ENCODE peak calls at places on chromosomes 2 and 18, in six cellular contexts. F is colonic mucosa, N is HAP-1, S is PC-9, K is body of pancreas, G is psoas muscle. L is an unnamed sample.

GRCh38 chr2:61287254-61287653 is 125.3 kb downstream of the C2orf74 start:
- DNase-seq in G (no peak), K (no peak), S (no peak), N (no peak), F (peak; percentile 58), L (no peak)

GRCh38 chr2:190126758-190127157 is 64.2 kb upstream of the MSTN start:
- DNase-seq in N (no peak), S (no peak), G (no peak), F (no peak), K (no peak), L (no peak)

GRCh38 chr2:150392614-150393013 is 94.9 kb downstream of the RND3 start:
- DNase-seq in G (no peak), N (no peak), S (no peak), K (no peak), F (no peak), L (no peak)

GRCh38 chr2:176725873-176726645 is 456.8 kb downstream of the MTX2 start:
- DNase-seq in K (no peak), F (no peak), N (no peak), S (no peak), G (no peak), L (no peak)

GRCh38 chr2:217622205-217622621 is 380.6 kb downstream of the TNS1 start:
- DNase-seq in S (no peak), G (no peak), F (no peak), K (no peak), N (peak; percentile 57), L (no peak)

GRCh38 chr2:47002480-47003381 is 87.1 kb upstream of the MCFD2 start:
- DNase-seq in G (peak; percentile 45), N (peak; percentile 72), F (no peak), S (no peak), K (no peak), L (no peak)

GRCh38 chr18:31687529-31687928 is 3.1 kb upstream of the B4GALT6 start:
- DNase-seq in N (no peak), K (no peak), F (no peak), G (no peak), S (no peak), L (no peak)

GRCh38 chr18:31064130-31064529 is 21.6 kb upstream of the DSC3 start:
- DNase-seq in K (no peak), N (no peak), F (no peak), G (no peak), S (no peak), L (no peak)

GRCh38 chr2:169452080-169452479 is 27.2 kb upstream of the BBS5 start:
- DNase-seq in S (no peak), N (peak; percentile 66), G (no peak), F (no peak), K (no peak), L (peak; percentile 10)

GRCh38 chr2:45068643-45069140 is 59.4 kb upstream of the SIX2 start:
- DNase-seq in F (no peak), K (no peak), S (no peak), G (no peak), N (no peak), L (no peak)

GRCh38 chr2:17620280-17620679 is 79.8 kb downstream of the VSNL1 start:
- DNase-seq in G (no peak), S (no peak), K (no peak), N (peak; percentile 48), F (peak; percentile 26), L (no peak)

GRCh38 chr2:88281302-88282217 is 111.4 kb downstream of the THNSL2 start:
- DNase-seq in G (no peak), F (no peak), S (no peak), K (no peak), N (peak; percentile 15), L (no peak)

GRCh38 chr2:54416166-54416798 is 39.8 kb upstream of the SPTBN1 start:
- DNase-seq in N (no peak), K (no peak), F (no peak), G (no peak), S (peak; percentile 58), L (no peak)

GRCh38 chr2:235511187-235511661 is 17.4 kb downstream of the AGAP1 start:
- DNase-seq in K (peak; percentile 76), N (no peak), S (peak; percentile 84), F (peak; percentile 78), G (no peak), L (no peak)

GRCh38 chr2:109612991-109613921 is 510 bp downstream of the SEPTIN10 start:
- DNase-seq in G (peak; percentile 77), F (peak; percentile 58), N (peak; percentile 54), S (peak; percentile 39), K (peak; percentile 48), L (no peak)

GRCh38 chr2:75458201-75458600 is 102.5 kb downstream of the EVA1A start:
- DNase-seq in G (no peak), S (peak; percentile 72), F (no peak), K (no peak), N (no peak), L (no peak)

DNA sequence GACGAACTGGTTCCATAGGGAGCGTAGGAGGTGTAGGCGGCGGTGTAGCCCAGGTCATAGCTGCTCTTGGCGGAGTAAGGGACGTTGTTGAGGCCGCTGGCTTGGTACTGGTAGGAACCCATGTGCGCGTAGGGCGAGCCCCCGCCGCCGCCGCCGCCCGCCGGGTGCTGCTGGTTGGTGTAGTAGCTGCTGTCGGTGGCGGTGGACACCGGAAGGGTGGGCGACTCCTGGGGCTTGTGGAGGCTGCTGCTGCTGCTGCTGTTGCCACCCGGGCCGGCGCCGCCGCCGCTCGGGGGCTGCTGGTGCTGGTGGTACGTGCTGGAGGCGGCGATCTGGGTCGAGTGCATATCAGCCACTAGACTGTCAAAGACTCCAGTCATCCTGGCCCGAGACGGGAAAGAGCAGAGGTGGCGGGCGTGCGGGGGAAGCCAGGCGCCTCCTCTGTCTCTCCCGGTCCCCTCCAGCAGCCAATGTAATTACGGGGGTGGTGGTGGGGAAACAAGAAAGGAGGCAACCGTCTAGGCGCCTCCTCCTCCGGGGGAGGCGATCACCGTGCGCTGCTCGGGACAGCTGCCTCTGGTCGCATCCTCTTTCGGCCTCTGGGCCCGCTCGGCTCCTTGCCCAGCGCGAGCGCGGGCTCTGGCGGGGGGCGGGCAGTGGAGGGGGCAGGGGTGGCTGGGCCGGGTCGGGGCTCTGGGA is 392 bp downstream of the DLX2 start:
- DNase-seq in G (no peak), K (no peak), N (no peak), F (no peak), S (no peak), L (no peak)
- H3K27me3 ChIP-seq in G (peaks cover 100% of the 10 kb centered on the region), K (peaks cover 13% of the 10 kb centered on the region), N (no peaks in the 10 kb centered on the region), F (peaks cover 96% of the 10 kb centered on the region), S (no peaks in the 10 kb centered on the region), L (no peaks in the 10 kb centered on the region)

DNA sequence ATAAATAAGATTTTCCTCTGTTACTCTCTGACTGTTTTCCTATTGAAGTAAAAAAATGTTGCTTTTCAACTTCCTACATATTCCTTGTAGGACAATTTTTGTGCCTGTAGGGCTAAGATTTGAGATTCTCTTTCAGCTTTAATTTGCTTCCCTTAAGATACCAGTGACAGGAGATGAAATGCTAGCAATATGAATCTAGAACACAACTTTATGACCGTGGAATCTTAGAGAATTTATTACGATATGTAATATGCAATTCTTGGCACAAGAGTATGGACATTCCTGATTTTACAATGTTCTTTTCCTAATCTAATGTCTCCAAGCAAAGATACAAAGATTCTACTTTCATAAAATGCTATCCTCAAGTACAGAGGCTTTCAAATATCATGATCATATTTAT is 180.9 kb downstream of the KCNE4 start:
- DNase-seq in F (no peak), S (no peak), G (no peak), K (no peak), N (no peak), L (no peak)
- H3K27me3 ChIP-seq in F (no peaks in the 10 kb centered on the region), S (no peaks in the 10 kb centered on the region), G (no peaks in the 10 kb centered on the region), K (no peaks in the 10 kb centered on the region), N (peaks cover 3% of the 10 kb centered on the region), L (no peaks in the 10 kb centered on the region)

DNA sequence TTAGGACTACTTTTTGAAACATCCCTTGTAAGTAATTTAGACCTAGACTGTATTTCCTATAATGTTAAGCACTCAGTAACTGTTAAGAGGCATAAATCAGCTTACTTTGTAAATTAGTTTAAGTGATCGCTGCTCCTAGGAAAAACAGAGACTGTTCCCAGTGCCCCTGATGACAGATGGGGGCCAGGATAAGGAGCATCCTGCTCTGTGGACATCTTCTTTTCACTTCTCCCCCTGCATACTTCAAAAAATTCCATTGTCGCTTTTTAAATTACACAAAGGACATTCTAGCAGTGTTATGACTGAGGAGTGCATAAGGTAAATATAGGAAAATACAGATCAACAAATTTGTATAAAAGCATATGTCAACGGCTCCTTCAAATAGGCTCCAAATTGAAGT is 161.9 kb upstream of the ZNF516 start:
- DNase-seq in K (no peak), N (no peak), G (no peak), S (no peak), F (no peak), L (no peak)
- H3K27me3 ChIP-seq in K (no peaks in the 10 kb centered on the region), N (no peaks in the 10 kb centered on the region), G (peaks cover 17% of the 10 kb centered on the region), S (peaks cover 68% of the 10 kb centered on the region), F (no peaks in the 10 kb centered on the region), L (peaks cover 38% of the 10 kb centered on the region)

DNA sequence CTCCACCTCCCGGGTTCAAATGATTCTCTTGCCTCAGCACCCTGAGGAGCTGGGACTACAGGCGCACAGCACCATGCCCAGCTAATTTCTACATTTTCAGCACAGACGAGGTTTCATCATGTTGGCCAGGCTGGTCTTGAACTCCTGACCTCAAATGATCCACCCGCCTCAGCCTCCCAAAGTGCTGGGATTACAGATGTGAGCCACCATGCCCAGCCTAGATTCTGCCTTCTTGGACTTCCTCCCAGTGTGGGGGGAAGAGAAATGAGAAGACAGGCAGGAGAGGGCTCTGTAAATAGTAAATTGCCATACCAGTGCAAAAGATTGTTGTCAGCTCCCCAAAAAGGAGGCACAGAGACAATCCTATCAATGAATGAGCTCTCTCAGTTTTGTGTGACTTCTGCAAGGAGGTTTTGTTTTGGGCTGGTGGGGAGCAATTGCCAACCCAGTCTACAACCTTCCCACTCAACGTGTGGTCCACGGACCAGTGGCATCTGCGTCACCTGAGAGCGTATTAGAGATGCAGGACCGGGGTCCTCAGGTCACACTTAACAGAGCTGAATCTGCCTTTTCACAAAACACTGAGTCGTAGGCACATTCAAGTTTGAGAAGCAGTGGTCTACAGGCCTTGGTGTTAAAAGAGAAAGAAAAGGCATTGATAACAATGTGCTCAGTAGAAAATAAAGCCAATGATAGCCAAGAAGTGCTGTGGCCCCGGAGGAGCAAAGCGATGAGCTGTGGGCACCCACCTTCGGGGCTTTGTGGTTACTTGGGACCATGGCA is 78.1 kb downstream of the MYCN start:
- DNase-seq in S (no peak), K (no peak), N (no peak), G (no peak), F (no peak), L (no peak)
- H3K27me3 ChIP-seq in S (peaks cover 43% of the 10 kb centered on the region), K (no peaks in the 10 kb centered on the region), N (peaks cover 22% of the 10 kb centered on the region), G (peaks cover 27% of the 10 kb centered on the region), F (no peaks in the 10 kb centered on the region), L (peaks cover 6% of the 10 kb centered on the region)